ENCODE peak calls at places on chromosomes 16 and 17, in six cellular contexts. O is fibroblast of the aortic adventitia; Y is naive thymus-derived CD8-positive, alpha-beta T cell; B is heart right ventricle; L is AG08395; I is mesothelial cell of epicardium. S is an unnamed sample.

GRCh38 chr17:1032391-1032790 is 35.5 kb downstream of the TIMM22 start:
- DNase-seq in O (no peak), Y (no peak), B (no peak), L (no peak), I (no peak), S (no peak)

GRCh38 chr16:4110680-4111079 is 5.6 kb downstream of the ADCY9 start:
- DNase-seq in O (no peak), Y (no peak), B (no peak), L (no peak), I (no peak), S (no peak)

GRCh38 chr17:80243526-80244433 is 16.9 kb upstream of the RNF213 start:
- DNase-seq in O (no peak), Y (no peak), B (no peak), L (no peak), I (no peak), S (no peak)

GRCh38 chr17:36650096-36650764 is 48.8 kb downstream of the MRM1 start:
- DNase-seq in O (no peak), Y (no peak), B (no peak), L (no peak), I (no peak), S (no peak)

GRCh38 chr16:55323637-55324490 is at the start of gene IRX6:
- DNase-seq in O (no peak), Y (no peak), B (peak), L (peak), I (peak), S (no peak)

GRCh38 chr16:19804538-19805323 is 79.9 kb downstream of the GPRC5B start:
- DNase-seq in O (no peak), Y (peak), B (peak), L (no peak), I (no peak), S (no peak)

GRCh38 chr17:81073967-81074366 is 39.0 kb downstream of the BAIAP2 start:
- DNase-seq in O (no peak), Y (no peak), B (no peak), L (no peak), I (no peak), S (no peak)

GRCh38 chr16:19115148-19116021 is 1.6 kb downstream of the ITPRIPL2 start:
- DNase-seq in O (no peak), Y (no peak), B (peak), L (no peak), I (no peak), S (no peak)

GRCh38 chr16:47728229-47728628 is 267.1 kb downstream of the PHKB start:
- DNase-seq in O (no peak), Y (no peak), B (no peak), L (no peak), I (no peak), S (no peak)

GRCh38 chr17:47778184-47778635 is 43.4 kb downstream of the OSBPL7 start:
- DNase-seq in O (no peak), Y (no peak), B (no peak), L (no peak), I (no peak), S (no peak)

GRCh38 chr17:82638183-82638773 is 10.0 kb downstream of the WDR45B start:
- DNase-seq in O (no peak), Y (no peak), B (no peak), L (no peak), I (no peak), S (no peak)